ENCODE peak calls at places on chromosomes 7 and 10, in eight cellular contexts. B is GM04503, W is EL, F is ELR, D is 8988T, H is lower leg skin, N is AML-193, Y is PC-3. R is an unnamed sample.
A peak's percentile ranks its signal among the peaks of the same experiment; 100 is the strongest.

GRCh38 chr10:122132882-122133634 is 138.0 kb upstream of the BTBD16 start:
- DNase-seq in B (no peak), W (no peak), F (no peak), D (no peak), H (no peak), N (no peak), Y (no peak), R (no peak)

GRCh38 chr10:115321360-115321759 is 228.2 kb downstream of the ATRNL1 start:
- DNase-seq in B (no peak), W (no peak), F (no peak), D (no peak), H (no peak), N (no peak), Y (no peak), R (no peak)

GRCh38 chr10:50508315-50509051 is 115.3 kb downstream of the SGMS1 start:
- DNase-seq in B (no peak), W (no peak), F (no peak), D (no peak), H (no peak), N (no peak), Y (no peak), R (no peak)

GRCh38 chr10:8312861-8313260 is 258.4 kb downstream of the GATA3 start:
- DNase-seq in B (no peak), W (no peak), F (no peak), D (no peak), H (no peak), N (no peak), Y (peak; percentile 77), R (no peak)

GRCh38 chr7:120363414-120363813 is 90.4 kb downstream of the KCND2 start:
- DNase-seq in B (no peak), W (no peak), F (no peak), D (no peak), H (no peak), N (no peak), Y (no peak), R (no peak)

GRCh38 chr7:43750016-43750887 is 8.2 kb upstream of the BLVRA start:
- DNase-seq in B (no peak), W (no peak), F (no peak), D (no peak), H (no peak), N (no peak), Y (no peak), R (peak; percentile 23)

GRCh38 chr7:1460757-1461639 is 1.7 kb upstream of the MICALL2 start:
- DNase-seq in B (peak; percentile 53), W (peak; percentile 23), F (no peak), D (no peak), H (peak; percentile 51), N (no peak), Y (peak; percentile 34), R (peak; percentile 44)

GRCh38 chr7:142438235-142438922 is 180.5 kb upstream of the PRSS58 start:
- DNase-seq in B (no peak), W (peak; percentile 62), F (peak; percentile 69), D (peak; percentile 25), H (no peak), N (peak; percentile 40), Y (peak; percentile 71), R (peak; percentile 65)

GRCh38 chr7:4479367-4480039 is 202.6 kb upstream of the FOXK1 start:
- DNase-seq in B (no peak), W (peak; percentile 4), F (peak; percentile 51), D (peak; percentile 57), H (no peak), N (peak; percentile 8), Y (peak; percentile 83), R (peak; percentile 17)

GRCh38 chr10:12699258-12699700 is 302.2 kb downstream of the CCDC3 start:
- DNase-seq in B (peak; percentile 42), W (no peak), F (no peak), D (no peak), H (no peak), N (no peak), Y (no peak), R (no peak)

GRCh38 chr7:130363156-130363847 is 17.0 kb upstream of the CPA1 start:
- DNase-seq in B (peak; percentile 92), W (peak; percentile 98), F (peak; percentile 98), D (peak; percentile 45), H (peak; percentile 55), N (no peak), Y (peak; percentile 96), R (peak; percentile 98)

GRCh38 chr7:91912500-91912899 is 28.2 kb upstream of the AKAP9 start:
- DNase-seq in B (no peak), W (no peak), F (no peak), D (no peak), H (no peak), N (no peak), Y (no peak), R (no peak)

GRCh38 chr7:111903016-111903415 is 303.2 kb downstream of the DOCK4 start:
- DNase-seq in B (no peak), W (no peak), F (no peak), D (no peak), H (no peak), N (no peak), Y (no peak), R (no peak)

GRCh38 chr10:6144609-6145413 is 56.0 kb downstream of the RBM17 start:
- DNase-seq in B (no peak), W (peak; percentile 87), F (peak; percentile 89), D (peak; percentile 95), H (peak; percentile 88), N (peak; percentile 75), Y (peak; percentile 70), R (peak; percentile 84)

GRCh38 chr7:30450123-30450982 is 28.2 kb downstream of the NOD1 start:
- DNase-seq in B (no peak), W (no peak), F (no peak), D (no peak), H (no peak), N (no peak), Y (no peak), R (no peak)

GRCh38 chr10:22927661-22928403 is at the start of gene ARMC3:
- DNase-seq in B (no peak), W (peak; percentile 50), F (peak; percentile 52), D (peak; percentile 17), H (no peak), N (no peak), Y (peak; percentile 57), R (no peak)

GRCh38 chr10:27542324-27542723 is 38.2 kb downstream of the RAB18 start:
- DNase-seq in B (no peak), W (no peak), F (no peak), D (no peak), H (no peak), N (no peak), Y (no peak), R (no peak)

GRCh38 chr10:43218951-43219837 is 47.7 kb downstream of the RASGEF1A start:
- DNase-seq in B (no peak), W (no peak), F (no peak), D (no peak), H (no peak), N (no peak), Y (no peak), R (no peak)

GRCh38 chr7:137592232-137592896 is 248.8 kb upstream of the PTN start:
- DNase-seq in B (peak; percentile 27), W (peak; percentile 72), F (peak; percentile 76), D (peak; percentile 14), H (peak; percentile 15), N (peak; percentile 12), Y (peak; percentile 85), R (peak; percentile 80)

GRCh38 chr10:112953760-112954159 is 3.7 kb downstream of the TCF7L2 start:
- DNase-seq in B (no peak), W (peak; percentile 51), F (peak; percentile 58), D (no peak), H (no peak), N (no peak), Y (peak; percentile 44), R (peak; percentile 32)

GRCh38 chr7:79461660-79462059 is 8.2 kb upstream of the MAGI2 start:
- DNase-seq in B (no peak), W (peak; percentile 68), F (peak; percentile 84), D (no peak), H (no peak), N (no peak), Y (peak; percentile 86), R (peak; percentile 83)

R was measured in HCEC 1CT.